ENCODE peak calls at places on chromosome 22, in four cellular contexts. V is GM12878, S is HepG2, Y is K562. F is an unnamed sample.

GRCh38 chr22:22030493-22031182 is 48.1 kb upstream of the TOP3B start:
- DNase-seq in V (peak), Y (peak), S (peak), F (peak)

GRCh38 chr22:35400335-35400680 is 368 bp downstream of the MCM5 start:
- DNase-seq in S (no peak), Y (no peak), V (no peak), F (peak)

GRCh38 chr22:30159561-30160353 is 79.5 kb downstream of the HORMAD2 start:
- DNase-seq in V (no peak), Y (no peak), S (peak), F (no peak)

GRCh38 chr22:38107692-38108515 is 2.6 kb downstream of the BAIAP2L2 start:
- DNase-seq in Y (no peak), S (peak), V (no peak), F (no peak)

GRCh38 chr22:36612458-36612857 is 83.5 kb upstream of the EIF3D start:
- DNase-seq in V (no peak), S (no peak), Y (no peak), F (no peak)

GRCh38 chr22:40057652-40058051 is 62.9 kb downstream of the FAM83F start:
- DNase-seq in V (no peak), S (no peak), Y (no peak), F (no peak)

GRCh38 chr22:29245626-29246385 is 22.0 kb downstream of the RHBDD3 start:
- DNase-seq in Y (peak), V (no peak), S (peak), F (peak)

GRCh38 chr22:43163241-43163795 is 12.0 kb downstream of the TSPO start:
- DNase-seq in Y (no peak), V (no peak), S (no peak), F (no peak)

GRCh38 chr22:39718206-39718605 is 147.7 kb downstream of the CACNA1I start:
- DNase-seq in S (no peak), Y (no peak), V (no peak), F (no peak)

GRCh38 chr22:19011075-19011474 is 75.0 kb upstream of the PRODH start:
- DNase-seq in Y (no peak), V (no peak), S (no peak), F (no peak)

GRCh38 chr22:19598054-19598855 is 74.0 kb upstream of the CLDN5 start:
- DNase-seq in S (no peak), V (no peak), Y (peak), F (no peak)

GRCh38 chr22:38704568-38705234 is 1.0 kb upstream of the GTPBP1 start:
- DNase-seq in V (no peak), S (peak), Y (no peak), F (no peak)

GRCh38 chr22:39478461-39478860 is 21.6 kb downstream of the MGAT3 start:
- DNase-seq in V (no peak), S (no peak), Y (peak), F (peak)

GRCh38 chr22:40463727-40464126 is 93.3 kb downstream of the SGSM3 start:
- DNase-seq in S (no peak), Y (no peak), V (no peak), F (no peak)

GRCh38 chr22:45994516-45995404 is 17.8 kb upstream of the WNT7B start:
- DNase-seq in V (no peak), S (no peak), Y (peak), F (peak)

GRCh38 chr22:30310881-30311771 is 15.6 kb downstream of the TBC1D10A start:
- DNase-seq in Y (no peak), S (no peak), V (no peak), F (no peak)

GRCh38 chr22:27630754-27631153 is 170.8 kb downstream of the MN1 start:
- DNase-seq in Y (no peak), S (no peak), V (no peak), F (peak)

GRCh38 chr22:30308518-30309230 is 18.1 kb downstream of the TBC1D10A start:
- DNase-seq in V (peak), S (no peak), Y (no peak), F (no peak)

GRCh38 chr22:45946805-45947600 is 30.0 kb downstream of the WNT7B start:
- DNase-seq in S (no peak), Y (no peak), V (no peak), F (no peak)

GRCh38 chr22:17552737-17553136 is 10.6 kb upstream of the SLC25A18 start:
- DNase-seq in S (no peak), V (no peak), Y (no peak), F (no peak)

GRCh38 chr22:19716041-19716828 is 1.9 kb downstream of the SEPTIN5 start:
- DNase-seq in Y (no peak), S (no peak), V (no peak), F (no peak)

GRCh38 chr22:38981005-38981658 is 1.0 kb upstream of the APOBEC3B start:
- DNase-seq in Y (peak), V (no peak), S (peak), F (no peak)

GRCh38 chr22:22168190-22168940 is 76.2 kb upstream of the VPREB1 start:
- DNase-seq in S (peak), V (peak), Y (peak), F (no peak)

GRCh38 chr22:30047364-30047738 is 32.9 kb upstream of the HORMAD2 start:
- DNase-seq in Y (peak), V (no peak), S (no peak), F (no peak)

GRCh38 chr22:39488563-39489083 is 13.5 kb upstream of the MIEF1 start:
- DNase-seq in V (no peak), Y (peak), S (no peak), F (no peak)

GRCh38 chr22:39117585-39118191 is 20.6 kb downstream of the APOBEC3H start:
- DNase-seq in S (peak), Y (peak), V (peak), F (peak)

GRCh38 chr22:47297261-47298016 is 535.0 kb downstream of the TBC1D22A start:
- DNase-seq in V (no peak), S (no peak), Y (no peak), F (no peak)

GRCh38 chr22:40183029-40183581 is 5.4 kb downstream of the TNRC6B start:
- DNase-seq in Y (no peak), S (peak), V (no peak), F (no peak)

GRCh38 chr22:37538590-37539357 is 19.6 kb upstream of the CARD10 start:
- DNase-seq in V (peak), Y (peak), S (peak), F (peak)

GRCh38 chr22:10781571-10782403 is 4746.2 kb upstream of the OR11H1 start:
- DNase-seq in V (no peak), S (no peak), Y (no peak), F (no peak)

GRCh38 chr22:35568751-35569725 is 28.4 kb downstream of the RASD2 start:
- DNase-seq in S (no peak), V (no peak), Y (no peak), F (no peak)

GRCh38 chr22:29351042-29351441 is 35.5 kb upstream of the RASL10A start:
- DNase-seq in Y (no peak), V (no peak), S (no peak), F (no peak)

GRCh38 chr22:39098026-39098425 is 982 bp downstream of the APOBEC3H start:
- DNase-seq in S (no peak), Y (no peak), V (peak), F (peak)

GRCh38 chr22:49590381-49590780 is 237.3 kb downstream of the BRD1 start:
- DNase-seq in V (no peak), S (no peak), Y (no peak), F (peak)

GRCh38 chr22:49594078-49594477 is 233.6 kb downstream of the BRD1 start:
- DNase-seq in V (no peak), S (no peak), Y (no peak), F (no peak)

GRCh38 chr22:49593509-49593908 is 234.2 kb downstream of the BRD1 start:
- DNase-seq in Y (no peak), V (no peak), S (no peak), F (no peak)

GRCh38 chr22:49590851-49591445 is 236.7 kb downstream of the BRD1 start:
- DNase-seq in Y (no peak), V (no peak), S (no peak), F (no peak)

DNA sequence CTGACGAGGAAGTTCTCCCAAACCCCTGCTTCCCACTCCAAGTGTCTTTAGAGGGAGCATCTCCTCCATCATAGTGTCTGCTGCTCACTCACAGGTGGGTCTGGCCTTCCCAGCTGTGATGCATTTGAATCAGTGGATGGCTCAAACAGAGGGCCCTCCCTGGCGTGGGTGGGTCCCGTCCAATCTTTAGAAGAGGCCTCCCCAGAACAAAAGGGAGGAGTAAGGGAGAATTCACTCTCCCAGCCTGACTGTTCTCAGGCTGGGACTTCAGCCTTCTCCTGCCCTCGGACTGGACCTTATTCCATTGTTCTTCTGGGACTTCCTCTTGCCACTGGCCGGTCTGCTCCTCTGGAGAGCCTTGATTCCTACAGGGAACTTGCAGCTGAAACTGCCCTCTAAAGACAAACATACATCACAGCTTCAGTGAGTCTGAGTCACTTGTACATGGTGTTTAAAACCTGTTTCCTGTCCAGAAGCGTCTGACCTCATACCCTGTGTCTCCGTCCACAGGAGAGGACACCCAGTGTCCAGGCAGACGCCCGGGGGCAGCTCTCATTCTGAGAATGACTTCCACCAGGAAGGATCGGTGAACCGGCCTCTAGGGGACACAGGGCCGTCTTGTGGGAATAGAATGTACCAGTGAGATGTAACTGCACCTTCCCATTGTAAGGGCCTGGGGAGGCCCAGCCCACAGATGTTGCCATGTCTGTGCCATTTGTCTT is 234.7 kb downstream of the BRD1 start:
- DNase-seq in V (no peak), Y (no peak), S (no peak), F (no peak)
- TF ChIP-seq ATF2 in V (no peak), Y (no peak), S (no peak), F (no peak)

GRCh38 chr22:44488354-44488753 is 9.7 kb downstream of the RTL6 start:
- DNase-seq in Y (no peak), V (no peak), S (no peak), F (no peak)
- TF ChIP-seq CREM in Y (no peak), V (no peak), S (no peak), F (no peak)

DNA sequence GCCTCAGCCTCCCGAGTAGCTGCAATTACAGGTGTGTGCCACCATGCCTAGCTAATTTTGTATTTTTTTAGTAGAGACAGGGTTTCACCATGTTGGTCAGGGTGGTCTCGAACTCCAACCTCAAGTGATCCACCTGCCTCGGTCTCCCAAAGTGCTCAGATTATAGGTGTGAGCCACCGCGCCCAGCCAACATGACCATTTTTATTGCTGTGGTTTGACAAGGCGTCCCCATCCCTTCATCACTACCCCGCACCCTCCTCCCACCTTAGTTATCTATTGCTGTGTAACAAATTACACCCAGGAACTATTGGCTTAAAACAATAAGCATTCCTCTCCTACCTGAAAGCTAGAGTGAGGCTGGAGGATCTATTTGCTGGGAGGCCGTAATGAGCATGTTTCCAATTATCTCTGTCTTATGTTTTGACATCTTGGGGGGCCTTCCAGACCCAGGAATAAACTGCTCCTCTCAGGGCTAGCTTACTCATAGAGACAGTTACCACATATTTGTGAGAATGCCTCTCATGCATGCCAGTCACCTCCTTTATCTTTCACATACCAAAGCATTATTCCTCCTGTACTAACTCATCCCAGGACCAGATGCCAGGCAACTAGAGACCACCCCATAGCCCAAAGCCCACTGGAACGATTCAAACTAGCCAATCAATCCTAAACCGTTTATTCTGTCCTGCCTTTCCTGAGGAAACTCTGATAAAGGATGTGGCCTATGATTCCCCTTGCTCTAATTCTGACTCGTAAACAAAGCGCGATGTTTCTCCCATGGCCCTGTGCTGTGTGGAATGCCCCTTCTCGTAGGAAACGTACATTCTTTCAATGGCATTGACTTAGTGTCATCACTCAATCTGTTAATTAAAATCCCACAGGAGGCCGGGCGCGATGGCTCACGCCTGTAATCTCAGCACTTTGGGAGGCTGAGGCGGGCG is 19.4 kb downstream of the SNU13 start:
- DNase-seq in Y (no peak), V (no peak), S (no peak), F (no peak)
- TF ChIP-seq ATF2 in Y (no peak), V (no peak), S (no peak), F (no peak)

DNA sequence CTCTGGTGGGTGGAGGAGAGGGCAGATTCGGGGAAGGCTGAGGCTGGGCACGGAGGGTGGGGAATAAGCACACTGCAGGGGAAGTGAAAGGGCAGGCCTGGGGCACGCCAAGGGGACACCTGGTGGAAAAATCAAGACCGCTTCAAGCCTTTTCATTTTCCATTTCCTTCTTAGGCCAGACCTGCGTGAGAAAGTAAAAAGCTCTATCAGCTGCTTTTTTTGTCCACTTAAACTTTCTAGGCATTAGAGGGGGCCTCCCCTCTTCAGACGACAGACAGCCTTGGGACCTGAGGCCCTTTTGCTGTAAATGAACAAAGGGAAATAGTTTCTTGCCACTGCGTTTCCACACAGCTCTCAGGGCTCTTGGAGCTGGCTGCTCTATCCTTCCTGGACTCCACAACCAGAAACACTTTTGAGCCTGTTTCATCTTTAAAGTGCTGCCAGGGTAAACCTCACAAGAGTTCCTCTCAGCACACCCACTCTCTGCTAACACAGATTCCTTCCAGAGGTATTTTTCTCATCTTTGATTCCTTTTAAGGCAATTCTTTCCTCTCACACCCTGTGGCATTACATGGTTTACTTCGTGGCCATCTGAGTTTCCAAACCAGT is 25.0 kb upstream of the SERPIND1 start:
- DNase-seq in Y (no peak), S (no peak), V (peak), F (no peak)
- TF ChIP-seq CREM in Y (no peak), S (no peak), V (peak), F (no peak)

GRCh38 chr22:24166811-24167210 is 14.5 kb upstream of the SUSD2 start:
- DNase-seq in Y (no peak), V (no peak), S (no peak), F (no peak)

GRCh38 chr22:24164823-24165379 is 16.4 kb upstream of the SUSD2 start:
- DNase-seq in V (no peak), Y (no peak), S (no peak), F (no peak)

GRCh38 chr22:24162377-24162927 is 18.8 kb upstream of the SUSD2 start:
- DNase-seq in Y (no peak), S (no peak), V (no peak), F (no peak)

GRCh38 chr22:24164243-24164642 is 17.0 kb upstream of the SUSD2 start:
- DNase-seq in Y (no peak), S (no peak), V (no peak), F (no peak)

GRCh38 chr22:24165673-24166072 is 15.6 kb upstream of the SUSD2 start:
- DNase-seq in S (no peak), Y (no peak), V (no peak), F (no peak)
- TF ChIP-seq ATF2 in S (no peak), Y (no peak), V (no peak), F (no peak)

GRCh38 chr22:48536691-48537591 is 1290.7 kb downstream of the BRD1 start:
- DNase-seq in S (no peak), V (no peak), Y (no peak), F (no peak)

GRCh38 chr22:48541401-48542098 is 1286.1 kb downstream of the BRD1 start:
- DNase-seq in S (no peak), Y (no peak), V (no peak), F (no peak)

GRCh38 chr22:48535868-48536690 is 1291.6 kb downstream of the BRD1 start:
- DNase-seq in S (no peak), V (no peak), Y (no peak), F (no peak)

GRCh38 chr22:48539261-48539660 is 1288.4 kb downstream of the BRD1 start:
- DNase-seq in S (no peak), Y (no peak), V (no peak), F (no peak)

GRCh38 chr22:48538291-48538820 is 1289.3 kb downstream of the BRD1 start:
- DNase-seq in V (no peak), S (no peak), Y (no peak), F (no peak)
- TF ChIP-seq CREM in V (no peak), S (no peak), Y (no peak), F (no peak)

GRCh38 chr22:26162961-26163360 is 6.3 kb upstream of the SEZ6L start:
- DNase-seq in V (no peak), Y (no peak), S (no peak), F (no peak)
- TF ChIP-seq ATF2 in V (no peak), Y (no peak), S (no peak), F (no peak)